ENCODE peak calls at places on chromosome 19, in six cellular contexts. M is osteoblast, C is left lung, I is astrocyte, B is ovary, D is gastrocnemius medialis. Y is an unnamed sample.
A peak's percentile ranks its signal among the peaks of the same experiment; 100 is the strongest.

GRCh38 chr19:49988433-49988832 is 27.5 kb upstream of the SIGLEC11 start:
- DNase-seq in D (no peak), I (peak; percentile 70), B (no peak), M (peak; percentile 93), C (no peak), Y (no peak)

GRCh38 chr19:33111587-33111986 is 20.3 kb upstream of the WDR88 start:
- DNase-seq in M (no peak), D (no peak), B (no peak), I (no peak), C (no peak), Y (no peak)

GRCh38 chr19:16012552-16012951 is 63.7 kb upstream of the TPM4 start:
- DNase-seq in D (no peak), M (peak; percentile 3), B (no peak), I (no peak), C (no peak), Y (no peak)

GRCh38 chr19:17767559-17767958 is 16.3 kb downstream of the FCHO1 start:
- DNase-seq in M (no peak), B (no peak), D (no peak), C (no peak), I (no peak), Y (no peak)

GRCh38 chr19:53461866-53462265 is 5.7 kb upstream of the ZNF813 start:
- DNase-seq in M (peak; percentile 17), B (no peak), I (no peak), D (no peak), C (no peak), Y (no peak)

GRCh38 chr19:51687791-51688664 is 5.1 kb upstream of the SPACA6 start:
- DNase-seq in C (peak; percentile 55), I (peak; percentile 45), D (no peak), M (peak; percentile 76), B (peak; percentile 77), Y (peak; percentile 74)

GRCh38 chr19:33054623-33055022 is 10.1 kb downstream of the RHPN2 start:
- DNase-seq in D (no peak), I (no peak), M (peak; percentile 17), C (no peak), B (no peak), Y (no peak)

GRCh38 chr19:34475026-34475974 is 6.3 kb upstream of the WTIP start:
- DNase-seq in B (no peak), D (no peak), I (peak; percentile 83), C (no peak), M (peak; percentile 95), Y (no peak)

GRCh38 chr19:41767105-41767504 is 11.8 kb downstream of the CEACAM6 start:
- DNase-seq in C (no peak), B (no peak), D (no peak), I (no peak), M (no peak), Y (no peak)

GRCh38 chr19:6686628-6686975 is 16.6 kb upstream of the TNFSF14 start:
- DNase-seq in I (no peak), B (no peak), D (no peak), C (no peak), M (no peak), Y (no peak)

GRCh38 chr19:40247178-40247577 is 20.7 kb upstream of the CCNP start:
- DNase-seq in B (no peak), I (no peak), M (no peak), D (no peak), C (no peak), Y (no peak)

GRCh38 chr19:13195678-13196077 is 45.5 kb downstream of the IER2 start:
- DNase-seq in C (no peak), M (peak; percentile 76), I (no peak), D (no peak), B (no peak), Y (no peak)

DNA sequence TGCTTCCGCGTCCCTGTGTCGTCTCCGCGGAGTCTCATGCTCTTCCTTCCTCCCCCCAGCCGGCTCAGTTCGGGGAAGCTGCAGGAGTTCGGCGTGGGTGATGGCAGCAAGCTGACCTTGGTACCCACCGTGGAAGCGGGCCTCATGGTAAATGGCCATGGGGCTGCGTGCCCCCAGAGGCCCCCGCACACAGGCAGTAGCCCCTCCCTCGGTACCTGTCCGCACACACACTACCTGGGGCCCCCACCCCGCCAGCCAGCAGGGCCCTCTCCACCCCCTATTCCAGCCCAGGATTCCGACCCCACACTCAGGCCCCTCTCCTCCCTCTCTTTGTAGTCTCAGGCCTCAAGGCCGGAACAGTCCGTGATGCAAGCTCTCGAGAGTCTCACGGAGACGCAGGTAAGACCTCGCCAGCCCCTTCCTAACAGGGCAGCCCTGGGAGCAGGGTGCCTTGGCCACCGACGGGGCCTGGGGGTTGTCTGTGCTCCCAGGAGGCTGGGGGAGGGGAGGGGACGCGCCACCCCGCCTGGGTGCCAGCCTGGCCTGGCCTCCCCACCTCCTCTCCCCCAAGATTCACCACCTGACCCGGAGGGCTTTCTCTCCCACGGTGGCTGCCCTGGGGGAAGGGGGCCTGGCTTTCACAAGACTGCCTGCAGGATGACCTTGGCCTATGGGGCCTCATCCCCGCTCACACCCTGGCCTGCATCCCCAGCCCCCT is 3.3 kb downstream of the MIDN start:
- DNase-seq in M (no peak), D (peak; percentile 61), C (peak; percentile 90), B (no peak), I (no peak), Y (peak; percentile 84)
- H3K4me1 ChIP-seq in M (peaks cover 26% of the 10 kb centered on the region), D (peaks cover 63% of the 10 kb centered on the region), C (peaks cover 57% of the 10 kb centered on the region), B (peaks cover 22% of the 10 kb centered on the region), I (peaks cover 36% of the 10 kb centered on the region), Y (peaks cover 66% of the 10 kb centered on the region)

GRCh38 chr19:39195755-39196154 is 1.0 kb upstream of the NCCRP1 start:
- DNase-seq in D (no peak), C (no peak), I (no peak), B (no peak), M (peak; percentile 10), Y (no peak)

GRCh38 chr19:39197808-39198207 is 1.0 kb downstream of the NCCRP1 start:
- DNase-seq in M (peak; percentile 36), B (no peak), C (no peak), D (no peak), I (no peak), Y (no peak)

GRCh38 chr19:39199025-39199424 is 2.3 kb downstream of the NCCRP1 start:
- DNase-seq in C (no peak), D (no peak), B (peak; percentile 72), I (peak; percentile 9), M (peak; percentile 98), Y (no peak)

GRCh38 chr19:39196320-39196719 is 444 bp upstream of the NCCRP1 start:
- DNase-seq in I (no peak), B (no peak), M (peak; percentile 42), C (no peak), D (no peak), Y (no peak)

GRCh38 chr19:39196860-39197562 is at the start of gene NCCRP1:
- DNase-seq in C (no peak), I (no peak), D (no peak), B (no peak), M (peak; percentile 77), Y (no peak)
- H3K4me3 ChIP-seq in C (no peak within 1 kb of the TSS), I (no peak within 1 kb of the TSS), D (no peak within 1 kb of the TSS), B (no peak within 1 kb of the TSS), M (no peak within 1 kb of the TSS), Y (no peak within 1 kb of the TSS)

GRCh38 chr19:45883586-45883880 is 2.4 kb downstream of the IRF2BP1 start:
- DNase-seq in C (no peak), B (no peak), M (no peak), I (no peak), D (no peak), Y (no peak)
- TF ChIP-seq CTCF in C (no peak), B (no peak), M (no peak), I (no peak), D (no peak), Y (no peak)

DNA sequence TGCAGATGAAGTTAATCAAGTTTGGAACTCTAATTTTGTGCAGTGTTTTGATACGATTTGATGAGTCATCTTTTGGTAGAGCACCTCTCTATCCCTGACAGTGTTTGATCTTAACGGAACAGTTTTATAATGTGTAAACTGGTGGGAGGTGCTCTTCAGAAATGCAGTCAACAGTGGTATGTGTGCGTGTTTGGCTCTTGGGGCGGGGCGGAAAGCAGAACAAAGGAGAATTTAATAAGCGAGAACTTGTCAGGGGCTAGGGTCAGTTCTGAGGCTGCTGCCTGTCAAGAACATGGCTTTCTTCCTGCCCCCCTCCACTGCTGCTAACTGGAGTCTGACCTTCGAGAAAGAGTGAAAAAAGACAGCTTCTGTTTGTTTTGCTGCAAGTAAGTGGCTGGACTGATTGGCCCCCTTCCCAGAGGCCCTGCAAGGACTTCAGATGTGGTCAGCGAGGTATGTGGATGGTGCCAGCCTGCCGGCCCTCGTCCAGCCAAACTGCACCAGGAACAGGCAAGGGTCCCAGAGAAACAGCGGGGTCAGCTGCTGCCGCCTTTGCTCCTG is 40.8 kb downstream of the BBC3 start:
- DNase-seq in C (peak; percentile 86), D (peak; percentile 7), M (peak; percentile 91), I (peak; percentile 84), B (peak; percentile 70), Y (peak; percentile 35)
- H3K4me1 ChIP-seq in C (peaks cover 28% of the 10 kb centered on the region), D (peaks cover 11% of the 10 kb centered on the region), M (peaks cover 15% of the 10 kb centered on the region), I (peaks cover 28% of the 10 kb centered on the region), B (peaks cover 8% of the 10 kb centered on the region), Y (peaks cover 13% of the 10 kb centered on the region)

DNA sequence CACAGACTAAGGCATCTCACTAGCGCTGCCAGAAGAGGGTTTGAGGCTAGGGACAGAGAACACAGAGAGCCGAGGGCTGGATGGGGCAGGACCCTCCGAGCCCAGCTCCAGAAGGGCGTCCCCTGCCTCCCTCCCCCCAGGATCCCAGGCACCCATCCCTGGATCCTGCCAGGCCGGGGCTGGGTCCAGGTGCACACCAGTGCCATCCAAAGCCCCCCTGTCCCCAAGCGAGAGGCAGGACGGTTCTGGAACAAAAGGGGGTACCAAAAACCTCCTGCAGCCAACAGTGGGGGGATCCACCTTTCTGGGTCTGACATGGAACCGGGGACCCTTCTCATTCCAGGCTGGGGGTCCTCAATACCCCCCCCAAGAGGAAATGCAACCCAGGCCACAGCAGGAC is 4.4 kb upstream of the REXO1 start:
- DNase-seq in M (no peak), D (no peak), I (no peak), B (no peak), C (no peak), Y (no peak)
- H3K4me3 ChIP-seq in M (no peak overlapping the region), D (no peak overlapping the region), I (no peak overlapping the region), B (no peak overlapping the region), C (no peak overlapping the region), Y (no peak overlapping the region)

GRCh38 chr19:5503598-5503997 is 48.4 kb downstream of the ZNRF4 start:
- DNase-seq in M (peak; percentile 4), B (no peak), I (no peak), C (no peak), D (no peak), Y (no peak)
- TF ChIP-seq CTCF in M (no peak), B (no peak), I (peak; percentile 8), C (no peak), D (no peak), Y (no peak)

DNA sequence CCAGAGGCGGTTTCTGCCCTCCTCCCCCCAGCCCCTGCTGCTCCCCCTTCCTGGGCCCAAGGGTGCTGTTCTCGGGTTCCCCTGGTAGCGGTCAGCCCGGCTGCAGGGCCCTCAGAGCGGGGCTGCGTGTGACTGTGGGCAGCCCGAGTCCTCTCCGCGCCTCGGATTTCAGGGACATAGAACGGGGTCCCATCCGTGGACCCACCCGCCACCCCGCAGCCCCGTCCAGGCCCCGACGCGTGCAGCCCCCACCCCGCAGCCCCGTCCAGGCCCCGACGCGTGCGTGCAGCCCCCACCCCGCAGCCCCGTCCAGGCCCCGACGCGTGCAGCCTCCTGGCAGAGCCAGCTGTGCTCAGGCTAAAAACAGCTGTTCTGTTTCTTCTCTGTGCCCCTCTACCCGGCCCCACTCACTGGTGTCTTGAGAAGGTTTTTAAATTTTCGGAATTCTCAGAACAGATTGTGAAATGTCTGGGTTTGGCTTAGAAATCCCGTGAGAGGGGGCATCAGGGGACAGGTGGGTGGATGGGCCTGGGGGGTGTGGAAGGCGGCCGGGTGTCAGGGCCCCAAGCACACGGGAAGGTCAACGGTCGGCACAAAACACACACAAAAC is 5.5 kb upstream of the PRTN3 start:
- DNase-seq in B (no peak), C (no peak), I (no peak), M (peak; percentile 80), D (no peak), Y (no peak)
- H3K4me1 ChIP-seq in B (no peaks in the 10 kb centered on the region), C (peaks cover 15% of the 10 kb centered on the region), I (no peaks in the 10 kb centered on the region), M (no peaks in the 10 kb centered on the region), D (no peaks in the 10 kb centered on the region), Y (peaks cover 12% of the 10 kb centered on the region)

GRCh38 chr19:46412983-46413261 is 442 bp downstream of the CCDC8 start:
- DNase-seq in D (no peak), C (no peak), B (no peak), I (no peak), M (peak; percentile 62), Y (no peak)
- H3K4me3 ChIP-seq in D (peak overlapping the region; percentile 47), C (peak overlapping the region; percentile 30), B (peak overlapping the region; percentile 64), I (peak overlapping the region; percentile 59), M (peak overlapping the region; percentile 73), Y (peak overlapping the region; percentile 75)